ENCODE peak calls at places on chromosome 22, in five cellular contexts. One of them, this sample, is unnamed.

GRCh38 chr22:28799125-28799833 is 1.1 kb downstream of the XBP1 start:
- DNase-seq in cardiac fibroblast: peak; percentile 98
- DNase-seq in ACHN: peak; percentile 79
- DNase-seq in putamen: no peak
- DNase-seq in neural progenitor cell: peak; percentile 32
- DNase-seq in this sample: peak; percentile 82

GRCh38 chr22:21972806-21973205 is 9.8 kb downstream of the TOP3B start:
- DNase-seq in neural progenitor cell: no peak
- DNase-seq in ACHN: no peak
- DNase-seq in putamen: no peak
- DNase-seq in cardiac fibroblast: no peak
- DNase-seq in this sample: no peak

GRCh38 chr22:28237783-28238182 is 318.7 kb upstream of the PITPNB start:
- DNase-seq in ACHN: no peak
- DNase-seq in putamen: no peak
- DNase-seq in cardiac fibroblast: no peak
- DNase-seq in neural progenitor cell: no peak
- DNase-seq in this sample: no peak

GRCh38 chr22:24683671-24684070 is 80.7 kb downstream of the GGT1 start:
- DNase-seq in ACHN: no peak
- DNase-seq in cardiac fibroblast: peak; percentile 94
- DNase-seq in neural progenitor cell: no peak
- DNase-seq in putamen: no peak
- DNase-seq in this sample: no peak

GRCh38 chr22:49272546-49273125 is 555.0 kb downstream of the BRD1 start:
- DNase-seq in putamen: no peak
- DNase-seq in ACHN: no peak
- DNase-seq in neural progenitor cell: no peak
- DNase-seq in cardiac fibroblast: no peak
- DNase-seq in this sample: no peak

GRCh38 chr22:32361257-32361656 is 3.6 kb downstream of the RFPL3 start:
- DNase-seq in putamen: no peak
- DNase-seq in ACHN: no peak
- DNase-seq in neural progenitor cell: no peak
- DNase-seq in cardiac fibroblast: no peak
- DNase-seq in this sample: no peak

GRCh38 chr22:24230911-24231656 is 13.8 kb downstream of the GGT5 start:
- DNase-seq in ACHN: peak; percentile 9
- DNase-seq in cardiac fibroblast: peak; percentile 24
- DNase-seq in putamen: no peak
- DNase-seq in neural progenitor cell: peak; percentile 71
- DNase-seq in this sample: peak; percentile 53

GRCh38 chr22:44212936-44213335 is 32.2 kb downstream of the PARVG start:
- DNase-seq in neural progenitor cell: no peak
- DNase-seq in ACHN: no peak
- DNase-seq in cardiac fibroblast: no peak
- DNase-seq in putamen: no peak
- DNase-seq in this sample: no peak

GRCh38 chr22:17272511-17272991 is 53.3 kb upstream of the ADA2 start:
- DNase-seq in putamen: no peak
- DNase-seq in cardiac fibroblast: no peak
- DNase-seq in ACHN: no peak
- DNase-seq in neural progenitor cell: peak; percentile 72
- DNase-seq in this sample: no peak

GRCh38 chr22:37633693-37634504 is 5.6 kb upstream of the SH3BP1 start:
- DNase-seq in cardiac fibroblast: peak; percentile 69
- DNase-seq in ACHN: peak; percentile 68
- DNase-seq in neural progenitor cell: peak; percentile 82
- DNase-seq in putamen: peak; percentile 71
- DNase-seq in this sample: peak; percentile 99

GRCh38 chr22:50232481-50233151 is 12.2 kb downstream of the TUBGCP6 start:
- DNase-seq in neural progenitor cell: no peak
- DNase-seq in putamen: no peak
- DNase-seq in ACHN: no peak
- DNase-seq in cardiac fibroblast: no peak
- DNase-seq in this sample: no peak

GRCh38 chr22:50102946-50103345 is 13.1 kb downstream of the MOV10L1 start:
- DNase-seq in putamen: no peak
- DNase-seq in cardiac fibroblast: no peak
- DNase-seq in ACHN: no peak
- DNase-seq in neural progenitor cell: no peak
- DNase-seq in this sample: peak; percentile 39

GRCh38 chr22:27673839-27674238 is 127.7 kb downstream of the MN1 start:
- DNase-seq in ACHN: no peak
- DNase-seq in putamen: no peak
- DNase-seq in cardiac fibroblast: no peak
- DNase-seq in neural progenitor cell: no peak
- DNase-seq in this sample: no peak

GRCh38 chr22:43150731-43151206 is 590 bp upstream of the TSPO start:
- DNase-seq in neural progenitor cell: no peak
- DNase-seq in putamen: no peak
- DNase-seq in cardiac fibroblast: no peak
- DNase-seq in ACHN: no peak
- DNase-seq in this sample: no peak

GRCh38 chr22:39567135-39567946 is 3.2 kb upstream of the CACNA1I start:
- DNase-seq in putamen: no peak
- DNase-seq in cardiac fibroblast: no peak
- DNase-seq in neural progenitor cell: no peak
- DNase-seq in ACHN: no peak
- DNase-seq in this sample: no peak

GRCh38 chr22:27724706-27725105 is 76.8 kb downstream of the MN1 start:
- DNase-seq in neural progenitor cell: no peak
- DNase-seq in cardiac fibroblast: no peak
- DNase-seq in putamen: no peak
- DNase-seq in ACHN: no peak
- DNase-seq in this sample: no peak

GRCh38 chr22:25406510-25407210 is 157.8 kb upstream of the GRK3 start:
- DNase-seq in neural progenitor cell: peak; percentile 14
- DNase-seq in cardiac fibroblast: no peak
- DNase-seq in putamen: no peak
- DNase-seq in ACHN: no peak
- DNase-seq in this sample: peak; percentile 53

GRCh38 chr22:30542811-30543188 is 3.7 kb downstream of the SEC14L6 start:
- DNase-seq in ACHN: no peak
- DNase-seq in neural progenitor cell: no peak
- DNase-seq in cardiac fibroblast: no peak
- DNase-seq in putamen: no peak
- DNase-seq in this sample: no peak